ENCODE peak calls at places on chromosomes 16 and 17, in five cellular contexts. W is suprapubic skin; A is AG04450; Q is body of pancreas; E is CD8-positive, alpha-beta T cell. X is an unnamed sample. For H3K9me3, the result is how much of the 10 kb centered on the place peaks cover.

GRCh38 chr16:77555101-77555500 is 120.3 kb upstream of the ADAMTS18 start:
- DNase-seq in Q (no peak), A (no peak), E (no peak), W (no peak), X (no peak)

GRCh38 chr16:9102379-9102778 is 10.9 kb downstream of the HAPSTR1 start:
- DNase-seq in W (no peak), A (peak), Q (no peak), E (no peak), X (no peak)

GRCh38 chr17:4599505-4600281 is 15.4 kb downstream of the SMTNL2 start:
- DNase-seq in E (no peak), A (no peak), Q (no peak), W (no peak), X (peak)

GRCh38 chr16:24988593-24989338 is 26.4 kb downstream of the ARHGAP17 start:
- DNase-seq in E (no peak), A (no peak), Q (peak), W (no peak), X (peak)

GRCh38 chr17:79617740-79618382 is 7.0 kb upstream of the RBFOX3 start:
- DNase-seq in E (no peak), A (no peak), W (peak), Q (no peak), X (no peak)

GRCh38 chr17:41474863-41475262 is 6.1 kb downstream of the KRT35 start:
- DNase-seq in W (no peak), E (no peak), Q (no peak), A (no peak), X (no peak)

GRCh38 chr17:28878981-28879380 is 18.6 kb downstream of the FLOT2 start:
- DNase-seq in A (no peak), E (no peak), Q (peak), W (no peak), X (peak)

GRCh38 chr16:67216612-67217490 is 10.1 kb upstream of the TMEM208 start:
- DNase-seq in A (no peak), W (no peak), Q (no peak), E (no peak), X (no peak)

GRCh38 chr17:35345926-35346771 is 27.3 kb downstream of the SLFN11 start:
- DNase-seq in A (no peak), E (peak), W (peak), Q (peak), X (peak)

GRCh38 chr17:72193395-72194106 is 72.7 kb downstream of the SOX9 start:
- DNase-seq in E (no peak), Q (no peak), A (no peak), W (no peak), X (no peak)

GRCh38 chr16:61295311-61295710 is 740.9 kb downstream of the CDH8 start:
- DNase-seq in W (no peak), Q (no peak), E (no peak), A (no peak), X (no peak)

GRCh38 chr17:76586741-76587487 is 1.3 kb upstream of the ST6GALNAC2 start:
- DNase-seq in W (no peak), Q (no peak), E (no peak), A (no peak), X (no peak)

GRCh38 chr17:37608369-37609169 is 649 bp downstream of the SYNRG start:
- DNase-seq in E (no peak), Q (no peak), A (no peak), W (no peak), X (peak)

GRCh38 chr17:80285237-80285920 is 24.7 kb downstream of the RNF213 start:
- DNase-seq in Q (no peak), E (no peak), W (no peak), A (no peak), X (no peak)

GRCh38 chr17:37824534-37825485 is 80.0 kb upstream of the HNF1B start:
- DNase-seq in A (peak), Q (no peak), E (no peak), W (no peak), X (no peak)

GRCh38 chr17:12859520-12859919 is 70.2 kb downstream of the ARHGAP44 start:
- DNase-seq in A (no peak), Q (no peak), E (no peak), W (no peak), X (no peak)

GRCh38 chr17:61583242-61583641 is 7.8 kb downstream of the NACA2 start:
- DNase-seq in E (no peak), Q (no peak), A (peak), W (no peak), X (no peak)

GRCh38 chr16:69404275-69404805 is 18.5 kb upstream of the TERF2 start:
- DNase-seq in E (no peak), A (no peak), W (no peak), Q (peak), X (peak)

GRCh38 chr16:28106467-28106866 is 43.0 kb upstream of the GSG1L start:
- DNase-seq in E (no peak), W (no peak), A (no peak), Q (no peak), X (no peak)

GRCh38 chr16:6841392-6841791 is 491.3 kb upstream of the RBFOX1 start:
- DNase-seq in Q (no peak), W (no peak), E (no peak), A (no peak), X (no peak)

GRCh38 chr16:6846452-6846851 is 486.2 kb upstream of the RBFOX1 start:
- DNase-seq in A (no peak), W (no peak), Q (no peak), E (no peak), X (no peak)
- H3K27ac ChIP-seq in A (no peak), W (no peak), Q (no peak), E (no peak), X (no peak)

GRCh38 chr16:15583526-15583925 is 59.4 kb downstream of the MARF1 start:
- DNase-seq in E (no peak), A (no peak), W (no peak), Q (no peak), X (no peak)

GRCh38 chr16:15585956-15586355 is 57.0 kb downstream of the MARF1 start:
- DNase-seq in A (no peak), E (no peak), W (no peak), Q (no peak), X (no peak)

GRCh38 chr16:15587152-15587825 is 55.7 kb downstream of the MARF1 start:
- DNase-seq in W (no peak), E (no peak), A (no peak), Q (no peak), X (no peak)

GRCh38 chr16:15581127-15581815 is 61.7 kb downstream of the MARF1 start:
- DNase-seq in A (no peak), W (no peak), E (no peak), Q (no peak), X (no peak)

DNA sequence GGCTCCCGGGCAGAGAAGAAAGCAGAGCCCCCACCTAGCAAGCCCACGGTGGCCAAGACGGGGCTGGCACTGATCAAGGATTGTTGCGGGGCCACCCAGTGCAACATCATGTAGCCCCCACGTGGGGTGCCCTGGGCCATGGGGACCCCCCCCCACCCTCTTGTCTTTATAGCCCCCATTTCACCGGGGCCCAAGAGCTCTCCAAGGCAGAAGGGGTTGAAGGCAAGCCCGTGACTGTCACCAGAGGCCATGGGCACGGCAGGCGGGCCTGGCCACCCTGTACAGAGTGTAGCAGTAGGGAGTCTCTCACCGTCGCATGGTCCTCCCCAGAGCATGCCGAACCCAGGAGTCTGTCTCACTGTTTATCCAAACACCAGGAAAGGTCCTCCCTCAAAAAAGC is 56.2 kb downstream of the MARF1 start:
- DNase-seq in Q (no peak), W (no peak), A (no peak), E (no peak), X (no peak)
- H3K9me3 ChIP-seq in Q (under half), W (under half), A (under half), E (under half), X (under half)

GRCh38 chr17:1050246-1050995 is 53.5 kb downstream of the TIMM22 start:
- DNase-seq in E (no peak), W (no peak), A (no peak), Q (no peak), X (no peak)

GRCh38 chr17:1047177-1047885 is 50.4 kb downstream of the TIMM22 start:
- DNase-seq in A (peak), E (no peak), W (no peak), Q (no peak), X (no peak)

GRCh38 chr17:1049446-1050225 is 52.7 kb downstream of the TIMM22 start:
- DNase-seq in Q (no peak), W (no peak), E (no peak), A (no peak), X (no peak)

GRCh38 chr17:1045456-1045855 is 48.5 kb downstream of the TIMM22 start:
- DNase-seq in A (no peak), W (no peak), E (no peak), Q (no peak), X (no peak)

DNA sequence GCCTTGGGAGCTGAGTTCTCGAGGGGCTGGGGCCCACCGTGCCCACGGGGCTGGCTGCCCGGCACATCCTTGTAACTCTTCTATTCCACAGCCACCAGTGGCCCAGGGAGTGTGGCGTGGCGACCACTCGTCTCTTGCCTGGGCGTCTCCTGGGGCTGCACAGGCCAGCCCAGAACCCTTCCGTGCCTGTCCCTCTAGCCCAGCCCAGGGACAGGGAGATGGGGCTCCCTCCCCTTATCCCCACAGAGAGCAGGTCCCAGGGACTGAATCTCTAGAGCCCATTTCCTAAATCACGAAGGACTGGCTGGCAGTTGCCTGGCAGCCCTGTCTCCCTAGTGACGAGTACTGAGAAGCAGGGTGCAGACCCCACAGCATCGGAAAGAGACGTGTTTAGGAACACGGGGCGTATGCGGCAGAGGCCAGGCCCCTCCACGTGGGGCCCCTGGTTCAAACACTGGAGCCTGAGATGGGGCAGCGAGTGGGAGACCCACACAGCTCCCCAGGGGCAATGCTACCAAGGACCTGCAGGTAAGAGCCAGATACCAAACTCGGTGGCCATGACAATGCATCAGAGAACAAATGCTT is 51.0 kb downstream of the TIMM22 start:
- DNase-seq in A (no peak), Q (no peak), E (no peak), W (no peak), X (no peak)
- TF ChIP-seq CTCF in A (no peak), Q (no peak), E (no peak), W (no peak), X (no peak)

DNA sequence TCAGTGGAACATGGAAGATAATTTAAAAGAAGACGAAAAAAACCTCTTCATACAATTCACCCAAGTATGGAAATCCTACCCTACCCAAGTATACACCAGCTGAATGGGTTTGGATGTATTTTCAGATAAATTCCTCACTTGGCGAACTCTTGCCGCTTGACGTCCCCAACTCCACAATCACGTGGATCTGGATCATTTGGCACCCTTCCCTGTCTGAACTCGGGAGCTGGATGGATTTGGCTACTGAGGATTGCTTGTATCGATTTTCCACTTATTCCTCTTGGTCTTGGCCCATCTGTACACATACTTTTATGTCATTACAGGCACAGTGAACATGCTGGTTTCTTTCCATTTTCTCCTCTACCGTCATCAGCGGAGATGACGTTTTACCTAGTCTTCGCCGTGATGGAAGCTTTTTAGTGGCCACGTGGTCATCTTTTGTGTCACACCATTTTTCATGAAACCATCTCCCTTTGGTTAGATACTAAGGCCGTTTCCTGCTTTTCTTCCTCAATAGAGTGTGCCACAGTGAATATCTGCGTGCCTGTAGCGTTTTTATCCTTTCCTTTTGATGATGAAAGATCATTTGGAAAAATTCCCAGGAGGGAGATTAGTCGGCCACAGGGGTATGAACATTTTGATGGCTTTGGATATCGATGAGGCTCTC is 47.0 kb downstream of the CMIP start:
- DNase-seq in W (no peak), A (no peak), Q (no peak), E (no peak), X (no peak)
- H3K27ac ChIP-seq in W (peak), A (no peak), Q (no peak), E (no peak), X (no peak)

DNA sequence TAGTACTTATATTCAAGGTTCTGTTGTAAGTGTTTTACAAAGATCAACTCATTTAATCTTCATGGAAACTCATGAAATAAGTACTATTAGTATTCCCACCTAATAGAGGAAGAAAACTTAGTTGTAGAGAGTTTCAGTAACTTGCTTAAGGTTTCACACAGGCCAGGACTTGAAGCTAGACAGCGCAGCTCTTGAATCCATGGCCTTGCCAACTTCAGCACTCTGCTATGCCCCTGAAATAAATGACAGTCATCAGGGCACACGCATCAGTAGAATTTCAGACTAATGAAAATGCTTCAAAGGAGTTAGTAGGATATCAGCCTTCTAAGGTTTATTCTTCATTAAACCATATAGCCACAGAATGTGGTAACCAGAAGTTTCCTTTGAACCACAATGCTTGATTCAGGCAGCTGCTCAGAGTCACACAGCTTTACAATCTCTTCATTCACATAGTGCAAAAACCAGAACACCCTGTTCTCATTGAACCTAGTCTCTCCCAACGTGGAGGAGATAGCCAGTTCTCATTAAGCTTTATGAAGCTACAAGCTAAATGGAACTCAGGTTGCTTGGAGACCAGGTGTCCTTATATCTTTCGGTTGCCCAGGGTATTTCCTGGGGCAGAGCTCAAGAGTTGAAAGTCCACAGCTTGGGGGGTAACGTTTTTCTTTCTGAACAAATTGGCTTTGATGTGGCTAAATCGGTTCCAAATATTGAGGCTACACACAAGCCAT is 39.7 kb downstream of the KCNJ2 start:
- DNase-seq in E (no peak), W (no peak), Q (no peak), A (no peak), X (no peak)
- H3K9me3 ChIP-seq in E (under half), W (under half), Q (under half), A (under half), X (under half)

GRCh38 chr17:8754890-8755289 is 3.5 kb downstream of the SPDYE4 start:
- DNase-seq in E (no peak), W (no peak), A (no peak), Q (no peak), X (no peak)

GRCh38 chr17:8755590-8756255 is 2.6 kb downstream of the SPDYE4 start:
- DNase-seq in A (no peak), W (no peak), Q (no peak), E (no peak), X (no peak)

GRCh38 chr17:8757189-8757588 is 1.2 kb downstream of the SPDYE4 start:
- DNase-seq in Q (no peak), A (no peak), E (no peak), W (no peak), X (no peak)

GRCh38 chr17:8753136-8753975 is 5.0 kb downstream of the SPDYE4 start:
- DNase-seq in E (no peak), W (no peak), Q (no peak), A (no peak), X (no peak)

GRCh38 chr17:8753976-8754440 is 4.3 kb downstream of the SPDYE4 start:
- DNase-seq in W (no peak), Q (no peak), E (no peak), A (no peak), X (no peak)
- TF ChIP-seq CTCF in W (no peak), Q (peak), E (no peak), A (peak), X (no peak)

GRCh38 chr16:73713817-73714495 is 582.7 kb upstream of the PSMD7 start:
- DNase-seq in A (no peak), Q (no peak), W (no peak), E (no peak), X (peak)

GRCh38 chr16:73710526-73710925 is 586.1 kb upstream of the PSMD7 start:
- DNase-seq in W (no peak), Q (no peak), E (no peak), A (no peak), X (no peak)

GRCh38 chr16:73711441-73712080 is 585.1 kb upstream of the PSMD7 start:
- DNase-seq in Q (no peak), A (no peak), W (no peak), E (no peak), X (no peak)

GRCh38 chr16:73714976-73715375 is 581.6 kb upstream of the PSMD7 start:
- DNase-seq in Q (no peak), E (no peak), A (no peak), W (no peak), X (no peak)

GRCh38 chr16:73713301-73713700 is 583.3 kb upstream of the PSMD7 start:
- DNase-seq in E (no peak), Q (no peak), A (no peak), W (no peak), X (no peak)
- H3K27ac ChIP-seq in E (no peak), Q (no peak), A (no peak), W (no peak), X (no peak)

DNA sequence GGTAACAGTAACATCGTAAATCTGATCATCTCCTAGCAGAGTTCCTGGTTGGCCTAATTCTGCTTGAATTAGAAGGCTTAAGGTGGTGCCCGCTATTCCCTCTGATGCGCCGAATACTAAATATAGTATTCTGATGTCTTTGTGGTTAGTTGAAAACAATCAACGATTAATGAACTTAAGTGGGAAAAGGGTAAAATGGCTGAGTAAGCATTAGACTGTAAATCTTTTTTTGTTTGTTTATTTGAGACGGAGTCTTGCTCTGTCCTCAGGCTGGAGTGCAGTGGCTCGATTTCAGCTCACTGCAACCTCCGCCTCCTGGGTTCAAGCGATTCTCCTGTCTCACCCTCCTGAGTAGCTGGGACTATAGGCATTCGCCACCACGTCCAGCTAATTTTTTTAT is 13.4 kb downstream of the OR2C1 start:
- DNase-seq in W (no peak), Q (no peak), A (no peak), E (no peak), X (no peak)
- H3K9me3 ChIP-seq in W (under half), Q (under half), A (under half), E (under half), X (under half)

GRCh38 chr16:1105888-1106620 is 10.0 kb upstream of the C1QTNF8 start:
- DNase-seq in W (no peak), Q (peak), E (peak), A (peak), X (peak)
- TF ChIP-seq CTCF in W (peak), Q (peak), E (peak), A (peak), X (peak)